ENCODE peak calls at places on chromosomes 5 and 9, in eight cellular contexts. One of them, this sample, is unnamed.

GRCh38 chr5:119840175-119840574 is 210.8 kb downstream of the FAM170A start:
- DNase-seq in kidney epithelial cell: no peak
- DNase-seq in heart right ventricle: no peak
- DNase-seq in upper lobe of left lung: no peak
- DNase-seq in naive thymus-derived CD4-positive, alpha-beta T cell: no peak
- DNase-seq in KBM-7: no peak
- DNase-seq in Calu3: no peak
- DNase-seq in neural progenitor cell: no peak
- DNase-seq in this sample: no peak

GRCh38 chr9:17134396-17134842 is 421 bp upstream of the CNTLN start:
- DNase-seq in kidney epithelial cell: no peak
- DNase-seq in heart right ventricle: peak
- DNase-seq in upper lobe of left lung: no peak
- DNase-seq in naive thymus-derived CD4-positive, alpha-beta T cell: no peak
- DNase-seq in KBM-7: no peak
- DNase-seq in Calu3: no peak
- DNase-seq in neural progenitor cell: no peak
- DNase-seq in this sample: no peak

GRCh38 chr5:73160239-73160671 is 12.7 kb upstream of the TMEM174 start:
- DNase-seq in kidney epithelial cell: no peak
- DNase-seq in heart right ventricle: no peak
- DNase-seq in upper lobe of left lung: no peak
- DNase-seq in naive thymus-derived CD4-positive, alpha-beta T cell: peak
- DNase-seq in KBM-7: peak
- DNase-seq in Calu3: no peak
- DNase-seq in neural progenitor cell: no peak
- DNase-seq in this sample: no peak

GRCh38 chr9:124770359-124771020 is 621 bp downstream of the NR6A1 start:
- DNase-seq in kidney epithelial cell: no peak
- DNase-seq in heart right ventricle: no peak
- DNase-seq in upper lobe of left lung: no peak
- DNase-seq in naive thymus-derived CD4-positive, alpha-beta T cell: peak
- DNase-seq in KBM-7: peak
- DNase-seq in Calu3: peak
- DNase-seq in neural progenitor cell: peak
- DNase-seq in this sample: no peak

GRCh38 chr5:120463026-120463770 is 902 bp upstream of the PRR16 start:
- DNase-seq in kidney epithelial cell: no peak
- DNase-seq in heart right ventricle: no peak
- DNase-seq in upper lobe of left lung: no peak
- DNase-seq in naive thymus-derived CD4-positive, alpha-beta T cell: no peak
- DNase-seq in KBM-7: peak
- DNase-seq in Calu3: no peak
- DNase-seq in neural progenitor cell: peak
- DNase-seq in this sample: no peak

GRCh38 chr9:16912197-16912596 is 41.7 kb upstream of the BNC2 start:
- DNase-seq in kidney epithelial cell: no peak
- DNase-seq in heart right ventricle: no peak
- DNase-seq in upper lobe of left lung: no peak
- DNase-seq in naive thymus-derived CD4-positive, alpha-beta T cell: no peak
- DNase-seq in KBM-7: no peak
- DNase-seq in Calu3: no peak
- DNase-seq in neural progenitor cell: no peak
- DNase-seq in this sample: no peak

GRCh38 chr9:21326526-21327139 is 8.6 kb downstream of the KLHL9 start:
- DNase-seq in kidney epithelial cell: peak
- DNase-seq in heart right ventricle: no peak
- DNase-seq in upper lobe of left lung: no peak
- DNase-seq in naive thymus-derived CD4-positive, alpha-beta T cell: peak
- DNase-seq in KBM-7: peak
- DNase-seq in Calu3: no peak
- DNase-seq in neural progenitor cell: peak
- DNase-seq in this sample: peak

GRCh38 chr5:177527595-177527994 is 10.8 kb upstream of the DDX41 start:
- DNase-seq in kidney epithelial cell: no peak
- DNase-seq in heart right ventricle: no peak
- DNase-seq in upper lobe of left lung: no peak
- DNase-seq in naive thymus-derived CD4-positive, alpha-beta T cell: no peak
- DNase-seq in KBM-7: no peak
- DNase-seq in Calu3: no peak
- DNase-seq in neural progenitor cell: no peak
- DNase-seq in this sample: no peak

GRCh38 chr5:19855929-19856328 is 132.1 kb downstream of the CDH18 start:
- DNase-seq in kidney epithelial cell: no peak
- DNase-seq in heart right ventricle: no peak
- DNase-seq in upper lobe of left lung: no peak
- DNase-seq in naive thymus-derived CD4-positive, alpha-beta T cell: no peak
- DNase-seq in KBM-7: no peak
- DNase-seq in Calu3: no peak
- DNase-seq in neural progenitor cell: no peak
- DNase-seq in this sample: no peak

GRCh38 chr5:150534811-150535210 is 26.9 kb downstream of the NDST1 start:
- DNase-seq in kidney epithelial cell: no peak
- DNase-seq in heart right ventricle: no peak
- DNase-seq in upper lobe of left lung: no peak
- DNase-seq in naive thymus-derived CD4-positive, alpha-beta T cell: no peak
- DNase-seq in KBM-7: no peak
- DNase-seq in Calu3: no peak
- DNase-seq in neural progenitor cell: no peak
- DNase-seq in this sample: no peak

GRCh38 chr5:134245101-134245604 is 19.3 kb upstream of the PPP2CA start:
- DNase-seq in kidney epithelial cell: peak
- DNase-seq in heart right ventricle: no peak
- DNase-seq in upper lobe of left lung: no peak
- DNase-seq in naive thymus-derived CD4-positive, alpha-beta T cell: no peak
- DNase-seq in KBM-7: no peak
- DNase-seq in Calu3: peak
- DNase-seq in neural progenitor cell: peak
- DNase-seq in this sample: peak

GRCh38 chr5:157778121-157778805 is 34.8 kb downstream of the LSM11 start:
- DNase-seq in kidney epithelial cell: peak
- DNase-seq in heart right ventricle: no peak
- DNase-seq in upper lobe of left lung: no peak
- DNase-seq in naive thymus-derived CD4-positive, alpha-beta T cell: no peak
- DNase-seq in KBM-7: no peak
- DNase-seq in Calu3: peak
- DNase-seq in neural progenitor cell: no peak
- DNase-seq in this sample: no peak

GRCh38 chr9:137989999-137990715 is 112.6 kb downstream of the CACNA1B start:
- DNase-seq in kidney epithelial cell: no peak
- DNase-seq in heart right ventricle: no peak
- DNase-seq in upper lobe of left lung: no peak
- DNase-seq in naive thymus-derived CD4-positive, alpha-beta T cell: no peak
- DNase-seq in KBM-7: peak
- DNase-seq in Calu3: no peak
- DNase-seq in neural progenitor cell: no peak
- DNase-seq in this sample: no peak

GRCh38 chr9:124054671-124055212 is 43.2 kb downstream of the LHX2 start:
- DNase-seq in kidney epithelial cell: peak
- DNase-seq in heart right ventricle: no peak
- DNase-seq in upper lobe of left lung: no peak
- DNase-seq in naive thymus-derived CD4-positive, alpha-beta T cell: no peak
- DNase-seq in KBM-7: peak
- DNase-seq in Calu3: peak
- DNase-seq in neural progenitor cell: no peak
- DNase-seq in this sample: peak

GRCh38 chr9:91428927-91429351 is 5.3 kb upstream of the NFIL3 start:
- DNase-seq in kidney epithelial cell: no peak
- DNase-seq in heart right ventricle: no peak
- DNase-seq in upper lobe of left lung: no peak
- DNase-seq in naive thymus-derived CD4-positive, alpha-beta T cell: no peak
- DNase-seq in KBM-7: no peak
- DNase-seq in Calu3: no peak
- DNase-seq in neural progenitor cell: no peak
- DNase-seq in this sample: no peak

GRCh38 chr5:158456756-158457155 is 597.8 kb upstream of the CLINT1 start:
- DNase-seq in kidney epithelial cell: peak
- DNase-seq in heart right ventricle: no peak
- DNase-seq in upper lobe of left lung: no peak
- DNase-seq in naive thymus-derived CD4-positive, alpha-beta T cell: no peak
- DNase-seq in KBM-7: no peak
- DNase-seq in Calu3: no peak
- DNase-seq in neural progenitor cell: no peak
- DNase-seq in this sample: peak

GRCh38 chr9:111078391-111079038 is 40.2 kb upstream of the LPAR1 start:
- DNase-seq in kidney epithelial cell: no peak
- DNase-seq in heart right ventricle: no peak
- DNase-seq in upper lobe of left lung: no peak
- DNase-seq in naive thymus-derived CD4-positive, alpha-beta T cell: no peak
- DNase-seq in KBM-7: no peak
- DNase-seq in Calu3: no peak
- DNase-seq in neural progenitor cell: no peak
- DNase-seq in this sample: no peak

GRCh38 chr5:148799737-148800527 is 26.5 kb upstream of the ADRB2 start:
- DNase-seq in kidney epithelial cell: no peak
- DNase-seq in heart right ventricle: no peak
- DNase-seq in upper lobe of left lung: no peak
- DNase-seq in naive thymus-derived CD4-positive, alpha-beta T cell: no peak
- DNase-seq in KBM-7: no peak
- DNase-seq in Calu3: no peak
- DNase-seq in neural progenitor cell: no peak
- DNase-seq in this sample: no peak

GRCh38 chr5:87594566-87594965 is 181.8 kb upstream of the CCNH start:
- DNase-seq in kidney epithelial cell: no peak
- DNase-seq in heart right ventricle: no peak
- DNase-seq in upper lobe of left lung: no peak
- DNase-seq in naive thymus-derived CD4-positive, alpha-beta T cell: no peak
- DNase-seq in KBM-7: no peak
- DNase-seq in Calu3: no peak
- DNase-seq in neural progenitor cell: no peak
- DNase-seq in this sample: no peak

GRCh38 chr5:54902817-54903473 is 82.4 kb downstream of the ESM1 start:
- DNase-seq in kidney epithelial cell: peak
- DNase-seq in heart right ventricle: no peak
- DNase-seq in upper lobe of left lung: no peak
- DNase-seq in naive thymus-derived CD4-positive, alpha-beta T cell: peak
- DNase-seq in KBM-7: peak
- DNase-seq in Calu3: no peak
- DNase-seq in neural progenitor cell: no peak
- DNase-seq in this sample: no peak

GRCh38 chr5:67221487-67222242 is 25.1 kb upstream of the CD180 start:
- DNase-seq in kidney epithelial cell: no peak
- DNase-seq in heart right ventricle: no peak
- DNase-seq in upper lobe of left lung: no peak
- DNase-seq in naive thymus-derived CD4-positive, alpha-beta T cell: peak
- DNase-seq in KBM-7: peak
- DNase-seq in Calu3: no peak
- DNase-seq in neural progenitor cell: no peak
- DNase-seq in this sample: no peak

GRCh38 chr5:68968426-68968825 is 125.4 kb upstream of the SLC30A5 start:
- DNase-seq in kidney epithelial cell: no peak
- DNase-seq in heart right ventricle: no peak
- DNase-seq in upper lobe of left lung: no peak
- DNase-seq in naive thymus-derived CD4-positive, alpha-beta T cell: no peak
- DNase-seq in KBM-7: no peak
- DNase-seq in Calu3: no peak
- DNase-seq in neural progenitor cell: no peak
- DNase-seq in this sample: no peak

GRCh38 chr5:55338810-55339243 is 31.0 kb downstream of the MTREX start:
- DNase-seq in kidney epithelial cell: no peak
- DNase-seq in heart right ventricle: no peak
- DNase-seq in upper lobe of left lung: no peak
- DNase-seq in naive thymus-derived CD4-positive, alpha-beta T cell: no peak
- DNase-seq in KBM-7: no peak
- DNase-seq in Calu3: no peak
- DNase-seq in neural progenitor cell: no peak
- DNase-seq in this sample: no peak

GRCh38 chr9:116209406-116210116 is 56.0 kb downstream of the PAPPA start:
- DNase-seq in kidney epithelial cell: no peak
- DNase-seq in heart right ventricle: no peak
- DNase-seq in upper lobe of left lung: no peak
- DNase-seq in naive thymus-derived CD4-positive, alpha-beta T cell: no peak
- DNase-seq in KBM-7: no peak
- DNase-seq in Calu3: no peak
- DNase-seq in neural progenitor cell: no peak
- DNase-seq in this sample: peak

GRCh38 chr9:35311891-35312639 is 150.3 kb downstream of the UNC13B start:
- DNase-seq in kidney epithelial cell: no peak
- DNase-seq in heart right ventricle: peak
- DNase-seq in upper lobe of left lung: no peak
- DNase-seq in naive thymus-derived CD4-positive, alpha-beta T cell: no peak
- DNase-seq in KBM-7: no peak
- DNase-seq in Calu3: no peak
- DNase-seq in neural progenitor cell: no peak
- DNase-seq in this sample: no peak

GRCh38 chr5:102866315-102866693 is 111.2 kb downstream of the PAM start:
- DNase-seq in kidney epithelial cell: no peak
- DNase-seq in heart right ventricle: no peak
- DNase-seq in upper lobe of left lung: no peak
- DNase-seq in naive thymus-derived CD4-positive, alpha-beta T cell: peak
- DNase-seq in KBM-7: peak
- DNase-seq in Calu3: no peak
- DNase-seq in neural progenitor cell: no peak
- DNase-seq in this sample: no peak

GRCh38 chr5:39424751-39425524 is at the start of gene DAB2:
- DNase-seq in kidney epithelial cell: peak
- DNase-seq in heart right ventricle: peak
- DNase-seq in upper lobe of left lung: peak
- DNase-seq in naive thymus-derived CD4-positive, alpha-beta T cell: peak
- DNase-seq in KBM-7: peak
- DNase-seq in Calu3: peak
- DNase-seq in neural progenitor cell: peak
- DNase-seq in this sample: peak

GRCh38 chr9:91025856-91026255 is 224.2 kb downstream of the SYK start:
- DNase-seq in kidney epithelial cell: no peak
- DNase-seq in heart right ventricle: no peak
- DNase-seq in upper lobe of left lung: no peak
- DNase-seq in naive thymus-derived CD4-positive, alpha-beta T cell: no peak
- DNase-seq in KBM-7: no peak
- DNase-seq in Calu3: no peak
- DNase-seq in neural progenitor cell: no peak
- DNase-seq in this sample: no peak